ENCODE peak calls at places on chromosome 2, in five cellular contexts. M is H9, W is neuronal stem cell, J is mesenchymal stem cell, C is trophoblast cell. L is an unnamed sample.

GRCh38 chr2:226788881-226789485 is 10.6 kb downstream of the IRS1 start:
- DNase-seq in M (no peak), J (no peak), C (no peak), W (no peak), L (peak)

GRCh38 chr2:45922577-45922988 is 271.1 kb downstream of the PRKCE start:
- DNase-seq in M (no peak), W (no peak), J (no peak), C (peak), L (peak)

GRCh38 chr2:105387225-105387624 is 11.6 kb downstream of the FHL2 start:
- DNase-seq in M (no peak), W (no peak), J (no peak), C (peak), L (no peak)

GRCh38 chr2:115075800-115076199 is 633.4 kb downstream of the DPP10 start:
- DNase-seq in J (no peak), M (no peak), C (no peak), W (no peak), L (no peak)

GRCh38 chr2:54801422-54801821 is 78.0 kb downstream of the EML6 start:
- DNase-seq in J (no peak), W (no peak), M (no peak), C (no peak), L (no peak)

GRCh38 chr2:223786943-223787342 is 50.4 kb downstream of the AP1S3 start:
- DNase-seq in C (no peak), W (no peak), J (no peak), M (no peak), L (no peak)

GRCh38 chr2:70828115-70828514 is 7.5 kb downstream of the CD207 start:
- DNase-seq in C (no peak), M (peak), J (no peak), W (no peak), L (no peak)

GRCh38 chr2:112920923-112921532 is 10.1 kb downstream of the IL37 start:
- DNase-seq in M (no peak), W (no peak), C (peak), J (no peak), L (peak)

GRCh38 chr2:237861-238260 is 26.0 kb downstream of the SH3YL1 start:
- DNase-seq in J (no peak), W (no peak), M (no peak), C (no peak), L (no peak)

GRCh38 chr2:26964446-26964845 is 6.0 kb upstream of the MAPRE3 start:
- DNase-seq in W (no peak), C (no peak), J (no peak), M (no peak), L (no peak)

GRCh38 chr2:197993830-197994229 is 189.4 kb downstream of the PLCL1 start:
- DNase-seq in M (no peak), J (peak), W (no peak), C (no peak), L (peak)

GRCh38 chr2:231910771-231911170 is 15.4 kb downstream of the NPPC start:
- DNase-seq in M (no peak), C (no peak), W (no peak), J (no peak), L (no peak)

GRCh38 chr2:240930096-240930630 is 24.0 kb downstream of the CROCC2 start:
- DNase-seq in W (no peak), M (peak), C (no peak), J (no peak), L (no peak)

GRCh38 chr2:222594679-222595078 is 61.2 kb downstream of the FARSB start:
- DNase-seq in J (peak), W (no peak), M (no peak), C (no peak), L (peak)

GRCh38 chr2:201261471-201261870 is 1.1 kb downstream of the CASP8 start:
- DNase-seq in J (no peak), M (no peak), W (no peak), C (no peak), L (no peak)

GRCh38 chr2:55518846-55519167 is 711 bp upstream of the CFAP36 start:
- DNase-seq in W (peak), M (no peak), C (peak), J (peak), L (no peak)

GRCh38 chr2:221485500-221485870 is 86.6 kb downstream of the EPHA4 start:
- DNase-seq in C (no peak), J (no peak), W (no peak), M (no peak), L (no peak)

GRCh38 chr2:7182525-7182924 is 265.3 kb downstream of the RNF144A start:
- DNase-seq in J (no peak), M (no peak), W (no peak), C (no peak), L (no peak)

GRCh38 chr2:40123746-40124145 is 328.1 kb downstream of the SLC8A1 start:
- DNase-seq in M (no peak), J (no peak), C (no peak), W (no peak), L (peak)

GRCh38 chr2:40123321-40123720 is 328.6 kb downstream of the SLC8A1 start:
- DNase-seq in C (no peak), M (no peak), J (no peak), W (no peak), L (no peak)

GRCh38 chr2:40118622-40119021 is 333.3 kb downstream of the SLC8A1 start:
- DNase-seq in J (no peak), M (no peak), C (no peak), W (no peak), L (no peak)

GRCh38 chr2:40120957-40121356 is 330.9 kb downstream of the SLC8A1 start:
- DNase-seq in W (no peak), C (no peak), M (no peak), J (no peak), L (no peak)

DNA sequence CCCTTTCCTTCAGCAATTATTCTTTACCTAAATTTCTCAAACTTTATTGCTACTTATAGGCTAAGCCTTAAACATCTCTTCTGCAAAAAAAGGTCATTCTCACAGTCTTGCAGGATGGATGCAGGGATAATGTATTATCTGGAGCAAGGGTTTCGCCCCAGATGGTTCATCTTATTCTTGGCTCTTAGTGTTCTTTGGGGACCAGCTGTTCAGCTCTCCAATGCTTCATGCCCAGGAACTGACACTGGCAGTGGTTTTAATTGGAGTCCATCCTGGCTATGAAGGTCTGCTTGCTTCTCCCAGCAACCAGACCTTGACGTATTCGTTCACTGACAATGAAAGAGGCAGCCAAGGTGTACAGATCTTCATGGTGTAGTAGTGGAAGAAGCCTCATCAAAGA is 331.9 kb downstream of the SLC8A1 start:
- DNase-seq in J (no peak), C (no peak), W (no peak), M (no peak), L (no peak)
- H3K14ac ChIP-seq in J (no peak), C (no peak), W (no peak), M (no peak), L (peak)

DNA sequence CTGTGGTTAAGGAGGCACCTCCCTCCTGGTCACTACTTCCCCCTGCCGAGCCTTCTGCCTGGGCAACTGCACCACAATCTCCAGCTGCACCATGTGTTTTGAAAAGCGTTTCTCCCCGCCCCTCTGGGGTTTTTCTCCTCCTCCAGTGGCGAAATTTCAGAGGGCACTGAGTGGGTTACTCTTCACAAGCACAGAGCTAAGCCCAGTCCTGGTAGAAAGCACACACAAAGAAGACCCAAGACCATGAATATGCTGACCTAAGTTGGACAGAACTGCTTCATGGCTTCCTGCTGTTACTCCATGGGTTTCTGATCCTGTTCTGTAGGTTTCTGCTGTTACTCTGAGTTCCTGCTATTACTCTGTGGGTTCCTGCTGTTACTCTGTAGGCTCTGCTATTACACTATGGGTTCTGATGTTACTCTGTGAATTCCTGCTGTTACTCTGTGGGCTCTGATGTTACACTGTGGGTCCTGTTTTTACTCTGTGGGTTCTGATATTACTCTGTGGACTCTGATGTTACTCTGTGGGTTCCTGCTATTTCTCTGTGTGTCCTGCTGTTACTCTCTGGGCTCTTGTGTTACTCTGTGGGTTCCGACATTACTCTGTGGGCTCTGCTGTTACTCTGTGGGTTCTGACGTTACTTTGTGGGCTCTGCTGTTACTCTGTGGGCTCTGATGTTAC is 216.6 kb downstream of the RTP5 start:
- DNase-seq in W (no peak), M (no peak), J (peak), C (peak), L (peak)
- H3K14ac ChIP-seq in W (no peak), M (no peak), J (no peak), C (no peak), L (no peak)

DNA sequence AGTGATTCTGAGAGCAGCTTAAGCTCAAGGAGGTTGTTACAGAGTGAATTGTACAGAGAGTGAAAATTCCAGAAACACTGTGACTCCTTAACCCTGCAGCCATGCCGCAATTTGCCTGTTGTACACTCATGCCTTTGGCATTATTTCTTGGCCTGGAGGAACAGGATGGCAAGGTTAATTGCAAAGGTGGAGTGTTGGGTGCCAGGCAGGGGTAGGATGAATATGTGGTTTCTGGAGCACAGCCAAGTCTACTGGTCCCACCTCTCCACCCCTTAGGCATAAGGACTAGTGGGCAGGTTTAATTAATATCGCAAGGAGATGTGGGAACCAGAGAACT is 250.2 kb downstream of the LRRTM1 start:
- DNase-seq in M (no peak), W (no peak), J (no peak), C (no peak), L (peak)
- H3K14ac ChIP-seq in M (no peak), W (no peak), J (no peak), C (no peak), L (no peak)

GRCh38 chr2:234763051-234763909 is 188.5 kb upstream of the SH3BP4 start:
- DNase-seq in J (no peak), M (no peak), C (no peak), W (no peak), L (peak)
- H3K14ac ChIP-seq in J (no peak), M (no peak), C (no peak), W (no peak), L (peak)

DNA sequence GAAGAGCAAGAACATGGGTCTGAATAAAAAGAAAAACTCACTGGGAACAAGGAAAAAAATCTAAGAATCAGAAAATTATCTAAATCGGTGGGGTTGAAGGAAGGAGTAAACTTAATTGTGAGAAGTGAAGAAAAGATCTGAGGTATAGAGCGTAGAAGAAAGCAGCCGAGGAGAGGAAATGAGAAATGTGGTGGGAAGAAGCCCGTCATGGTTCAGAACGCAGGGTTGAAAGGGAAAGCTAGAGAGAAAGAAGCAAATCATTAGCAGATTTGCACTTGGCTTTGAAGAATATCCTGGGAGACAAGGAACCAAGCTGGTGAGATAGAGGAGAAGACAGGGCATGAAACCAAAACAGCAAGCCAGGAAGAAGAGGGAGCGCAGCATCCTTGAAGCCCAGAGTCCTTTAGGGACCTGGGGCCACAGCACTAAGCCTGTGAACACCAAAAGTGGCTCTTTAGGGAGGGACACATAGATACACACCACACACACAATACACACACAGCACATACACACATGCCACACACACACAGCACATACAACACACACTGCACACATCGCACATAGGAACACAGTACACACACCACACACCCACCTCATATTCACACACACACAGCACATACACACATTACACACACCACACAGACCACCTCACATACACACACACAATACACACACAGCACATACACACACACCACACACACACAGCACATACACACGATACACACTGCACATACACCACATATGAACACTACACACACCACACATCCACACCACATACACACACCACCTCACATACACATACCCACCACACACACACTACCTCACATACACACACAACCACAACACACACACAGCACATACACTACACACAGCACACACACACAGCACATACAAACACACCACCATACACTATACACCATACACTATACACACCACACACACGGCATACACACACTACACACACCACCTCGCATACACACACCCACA is 274.6 kb downstream of the ETAA1 start:
- DNase-seq in J (no peak), M (no peak), C (no peak), W (no peak), L (no peak)
- H3K14ac ChIP-seq in J (peak), M (no peak), C (no peak), W (peak), L (peak)

GRCh38 chr2:42567806-42568429 is 514 bp upstream of the MTA3 start:
- DNase-seq in C (no peak), J (peak), W (peak), M (peak), L (no peak)

GRCh38 chr2:42568431-42569115 is at the start of gene MTA3:
- DNase-seq in M (peak), W (peak), J (peak), C (peak), L (no peak)

GRCh38 chr2:42569883-42570282 is 1.5 kb downstream of the MTA3 start:
- DNase-seq in W (no peak), J (peak), C (no peak), M (no peak), L (no peak)

GRCh38 chr2:42567389-42567788 is 1.0 kb upstream of the MTA3 start:
- DNase-seq in C (no peak), W (no peak), J (peak), M (no peak), L (peak)

DNA sequence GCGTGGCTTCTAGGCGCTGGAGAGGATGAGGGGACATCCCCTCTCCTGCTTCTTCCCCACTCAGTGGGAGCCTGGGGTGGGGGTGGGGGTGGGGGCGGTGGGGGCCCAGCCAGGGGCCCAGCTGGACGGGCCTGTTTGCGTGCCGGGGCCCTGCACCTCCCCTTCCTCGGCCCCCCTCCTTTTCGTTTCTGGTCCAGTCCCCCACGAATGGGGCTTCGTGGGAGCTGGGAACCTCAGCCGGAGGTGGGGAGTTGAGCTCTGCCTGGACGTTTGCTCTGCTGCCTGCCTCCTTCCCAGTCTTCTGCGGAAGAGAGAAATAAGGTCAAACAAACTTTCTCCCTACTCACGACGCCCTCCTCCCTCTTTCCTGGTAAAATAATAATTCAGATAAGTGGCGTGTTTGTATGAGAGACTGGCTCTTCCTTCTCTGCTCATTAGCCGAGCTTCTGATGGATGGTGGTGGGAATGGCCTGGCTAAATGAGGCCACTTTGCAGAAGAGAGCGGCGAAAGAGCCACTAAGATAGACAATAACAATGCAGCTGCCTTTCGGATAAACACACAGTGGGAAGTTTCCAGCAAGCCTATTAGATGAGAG is 782 bp downstream of the MTA3 start:
- DNase-seq in M (no peak), J (peak), W (no peak), C (no peak), L (peak)
- H3K14ac ChIP-seq in M (no peak), J (peak), W (peak), C (peak), L (peak)

GRCh38 chr2:219218279-219219112 is at the start of gene ABCB6:
- DNase-seq in W (peak), J (peak), M (peak), C (peak), L (peak)

GRCh38 chr2:219219781-219220532 is 1.2 kb upstream of the ABCB6 start:
- DNase-seq in M (no peak), W (no peak), J (no peak), C (no peak), L (no peak)

GRCh38 chr2:219221956-219222518 is 3.3 kb upstream of the ABCB6 start:
- DNase-seq in W (no peak), C (no peak), M (no peak), J (no peak), L (no peak)

GRCh38 chr2:219220652-219221402 is 2.1 kb upstream of the ABCB6 start:
- DNase-seq in C (no peak), M (no peak), J (no peak), W (no peak), L (no peak)

DNA sequence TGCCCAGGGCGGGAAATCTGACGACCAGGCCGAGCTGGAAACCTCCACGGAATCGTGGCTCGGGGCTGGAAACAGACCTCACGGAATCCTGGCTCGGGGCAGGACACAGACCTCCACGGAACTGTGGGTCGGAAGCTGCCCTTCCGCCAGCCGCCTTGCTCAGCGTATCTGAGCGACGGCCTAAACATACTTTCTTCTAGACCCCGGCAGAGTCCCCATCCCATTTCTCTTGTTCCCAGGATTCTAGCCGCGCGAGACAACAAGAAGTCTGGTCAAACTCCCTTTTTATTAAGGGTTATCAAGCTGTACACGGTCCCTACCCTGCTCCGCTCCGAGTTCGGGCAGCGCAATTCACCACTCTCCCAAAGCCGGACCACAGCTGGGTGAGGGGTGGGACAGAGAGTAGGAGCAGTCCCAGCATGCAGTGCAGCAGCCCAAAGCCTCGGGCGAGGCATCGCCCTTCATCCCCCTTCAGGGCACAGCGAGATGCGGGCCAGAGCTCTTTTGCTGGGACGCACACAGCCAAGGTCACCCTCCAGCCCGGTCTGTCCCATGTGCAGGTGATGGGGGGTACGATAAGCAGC is 447 bp upstream of the ABCB6 start:
- DNase-seq in W (no peak), M (peak), C (no peak), J (no peak), L (no peak)
- H3K14ac ChIP-seq in W (peak), M (peak), C (no peak), J (no peak), L (no peak)

GRCh38 chr2:207215300-207215699 is 49.6 kb upstream of the KLF7 start:
- DNase-seq in C (no peak), M (no peak), W (no peak), J (no peak), L (no peak)

GRCh38 chr2:207214446-207214845 is 48.7 kb upstream of the KLF7 start:
- DNase-seq in J (no peak), C (no peak), M (no peak), W (no peak), L (no peak)

GRCh38 chr2:207219036-207219435 is 53.3 kb upstream of the KLF7 start:
- DNase-seq in W (no peak), C (no peak), M (no peak), J (no peak), L (no peak)

GRCh38 chr2:207217442-207217841 is 51.7 kb upstream of the KLF7 start:
- DNase-seq in J (no peak), C (no peak), W (no peak), M (no peak), L (no peak)

DNA sequence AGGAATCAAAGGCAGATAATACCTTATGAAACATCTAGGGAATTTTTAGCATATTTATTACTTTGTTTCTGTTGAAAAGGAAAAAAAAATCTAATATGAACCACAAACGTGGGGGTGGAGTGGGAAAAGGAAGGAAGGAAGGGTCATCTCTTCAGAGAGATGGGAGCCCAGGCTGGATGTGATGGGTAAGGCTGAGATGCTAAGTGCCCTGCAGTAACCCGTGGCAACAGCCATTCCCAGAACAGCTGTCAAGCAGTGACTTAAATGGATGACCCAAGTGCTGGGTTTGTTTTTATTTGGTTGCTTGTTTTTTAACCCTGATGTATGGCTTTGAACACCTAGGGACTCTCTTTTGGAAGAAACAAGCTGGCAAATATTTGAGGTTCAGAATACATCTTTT is 50.7 kb upstream of the KLF7 start:
- DNase-seq in W (no peak), M (no peak), J (no peak), C (no peak), L (no peak)
- H3K14ac ChIP-seq in W (no peak), M (no peak), J (no peak), C (no peak), L (no peak)

L was measured in IMR-90.